ENCODE peak calls at places on chromosomes 2 and 18, in nine cellular contexts. B is MM.1S, F is GM23248, Z is hepatocyte, O is HCT116, T is GM23338, A is OCI-LY7, C is PC-3, G is SK-N-SH. X is an unnamed sample.

GRCh38 chr2:57941826-57942225 is 104.8 kb upstream of the VRK2 start:
- DNase-seq in B (no peak), F (no peak), Z (no peak), O (no peak), T (no peak), A (no peak), C (no peak), G (no peak), X (no peak)

GRCh38 chr2:42764096-42764495 is at the start of gene OXER1:
- DNase-seq in B (no peak), F (no peak), Z (no peak), O (no peak), T (no peak), A (no peak), C (no peak), G (peak), X (no peak)

GRCh38 chr18:11767935-11768334 is 78.9 kb downstream of the GNAL start:
- DNase-seq in B (no peak), F (peak), Z (no peak), O (no peak), T (no peak), A (no peak), C (peak), G (no peak), X (no peak)

GRCh38 chr2:112938904-112939303 is 27.9 kb downstream of the IL37 start:
- DNase-seq in B (no peak), F (peak), Z (no peak), O (peak), T (no peak), A (no peak), C (peak), G (no peak), X (no peak)

GRCh38 chr2:100786297-100786658 is 33.7 kb upstream of the NPAS2 start:
- DNase-seq in B (no peak), F (peak), Z (no peak), O (no peak), T (no peak), A (no peak), C (peak), G (no peak), X (no peak)

GRCh38 chr2:240919161-240919781 is 13.1 kb downstream of the CROCC2 start:
- DNase-seq in B (no peak), F (no peak), Z (no peak), O (no peak), T (no peak), A (no peak), C (no peak), G (peak), X (no peak)

GRCh38 chr2:158686166-158686792 is 108.8 kb upstream of the DAPL1 start:
- DNase-seq in B (no peak), F (peak), Z (no peak), O (no peak), T (no peak), A (no peak), C (no peak), G (peak), X (peak)

GRCh38 chr2:104412384-104412783 is 441.5 kb upstream of the POU3F3 start:
- DNase-seq in B (peak), F (peak), Z (peak), O (no peak), T (peak), A (peak), C (peak), G (peak), X (peak)

GRCh38 chr2:74845217-74845751 is 11.4 kb downstream of the HK2 start:
- DNase-seq in B (no peak), F (peak), Z (peak), O (peak), T (peak), A (no peak), C (peak), G (no peak), X (peak)

GRCh38 chr2:9724565-9724964 is 93.8 kb upstream of the YWHAQ start:
- DNase-seq in B (no peak), F (no peak), Z (no peak), O (no peak), T (no peak), A (no peak), C (no peak), G (no peak), X (no peak)

GRCh38 chr18:77207540-77207939 is 42.1 kb upstream of the GALR1 start:
- DNase-seq in B (peak), F (peak), Z (peak), O (peak), T (peak), A (peak), C (peak), G (peak), X (peak)

DNA sequence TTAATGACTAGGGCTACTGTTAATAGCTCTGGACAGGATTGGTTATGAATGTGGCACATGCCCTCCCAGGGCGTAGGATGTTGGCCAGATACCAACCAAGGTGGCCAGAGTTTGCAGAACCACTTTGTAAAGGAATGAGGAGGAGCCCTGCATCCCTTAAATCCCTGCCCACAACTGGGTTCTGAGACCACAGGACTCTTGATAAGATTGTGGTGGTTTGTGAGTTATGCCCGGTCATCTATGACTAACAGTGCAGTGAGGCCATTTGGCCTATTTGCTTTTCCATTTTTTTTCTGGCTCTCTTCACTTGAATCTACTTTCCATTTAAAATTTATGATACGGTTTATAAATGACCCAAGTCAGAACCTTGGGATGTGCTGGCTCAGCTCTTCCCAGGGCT is 294.5 kb downstream of the PRKCE start:
- DNase-seq in B (no peak), F (peak), Z (no peak), O (peak), T (no peak), A (no peak), C (peak), G (no peak), X (no peak)
- TF ChIP-seq EZH2phosphoT487 in B (no peak), F (peak), Z (no peak), O (no peak), T (no peak), A (no peak), C (no peak), G (no peak), X (no peak)

GRCh38 chr2:191114403-191114886 is 36.3 kb downstream of the STAT4 start:
- DNase-seq in B (peak), F (peak), Z (no peak), O (no peak), T (no peak), A (no peak), C (no peak), G (no peak), X (no peak)
- TF ChIP-seq EZH2phosphoT487 in B (no peak), F (no peak), Z (no peak), O (no peak), T (no peak), A (no peak), C (no peak), G (no peak), X (no peak)

GRCh38 chr2:39304729-39305128 is 61.0 kb upstream of the CDKL4 start:
- DNase-seq in B (no peak), F (no peak), Z (no peak), O (no peak), T (no peak), A (no peak), C (no peak), G (no peak), X (no peak)

GRCh38 chr2:39306626-39307025 is 62.9 kb upstream of the CDKL4 start:
- DNase-seq in B (no peak), F (no peak), Z (no peak), O (no peak), T (no peak), A (no peak), C (no peak), G (peak), X (peak)

GRCh38 chr2:39311469-39311868 is 67.7 kb upstream of the CDKL4 start:
- DNase-seq in B (no peak), F (no peak), Z (no peak), O (no peak), T (no peak), A (no peak), C (no peak), G (no peak), X (no peak)

GRCh38 chr2:39304200-39304599 is 60.4 kb upstream of the CDKL4 start:
- DNase-seq in B (no peak), F (peak), Z (no peak), O (no peak), T (no peak), A (no peak), C (no peak), G (no peak), X (no peak)

GRCh38 chr2:39308778-39309177 is 65.0 kb upstream of the CDKL4 start:
- DNase-seq in B (no peak), F (no peak), Z (no peak), O (no peak), T (no peak), A (no peak), C (no peak), G (no peak), X (no peak)
- TF ChIP-seq EZH2phosphoT487 in B (no peak), F (no peak), Z (no peak), O (no peak), T (no peak), A (no peak), C (no peak), G (no peak), X (no peak)

GRCh38 chr2:97858442-97858841 is 137.3 kb downstream of the TMEM131 start:
- DNase-seq in B (no peak), F (no peak), Z (no peak), O (no peak), T (peak), A (no peak), C (no peak), G (no peak), X (peak)
- TF ChIP-seq EZH2phosphoT487 in B (no peak), F (no peak), Z (no peak), O (no peak), T (no peak), A (no peak), C (no peak), G (no peak), X (no peak)

DNA sequence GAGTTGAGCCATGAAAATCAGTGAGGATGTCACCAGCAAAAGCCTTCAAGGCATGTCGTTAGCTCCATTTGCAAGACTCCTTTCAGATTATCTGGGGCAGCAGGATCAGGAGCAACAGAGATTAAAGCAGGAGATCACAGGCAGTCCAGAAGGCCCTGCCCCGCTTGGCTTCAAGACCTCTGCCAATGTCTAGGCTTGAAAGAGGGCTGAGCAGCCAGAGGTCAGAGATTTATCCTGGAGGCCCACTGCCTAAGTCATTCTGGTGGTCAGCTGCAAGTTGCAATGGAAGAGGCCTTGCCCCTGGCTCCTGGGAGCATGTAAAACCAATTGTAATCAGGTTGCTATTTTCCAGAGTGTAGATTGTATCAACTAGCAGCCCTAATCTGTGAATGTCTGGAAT is 416.5 kb downstream of the BCL11A start:
- DNase-seq in B (no peak), F (no peak), Z (no peak), O (no peak), T (no peak), A (no peak), C (no peak), G (no peak), X (no peak)
- TF ChIP-seq EZH2phosphoT487 in B (no peak), F (no peak), Z (no peak), O (no peak), T (no peak), A (no peak), C (no peak), G (no peak), X (no peak)

GRCh38 chr2:239178484-239178883 is 222.3 kb downstream of the HDAC4 start:
- DNase-seq in B (no peak), F (no peak), Z (no peak), O (no peak), T (no peak), A (no peak), C (no peak), G (no peak), X (no peak)

GRCh38 chr2:239180526-239181073 is 220.2 kb downstream of the HDAC4 start:
- DNase-seq in B (no peak), F (no peak), Z (no peak), O (no peak), T (no peak), A (no peak), C (no peak), G (no peak), X (no peak)

GRCh38 chr2:239178954-239179353 is 221.9 kb downstream of the HDAC4 start:
- DNase-seq in B (no peak), F (no peak), Z (no peak), O (no peak), T (no peak), A (no peak), C (no peak), G (no peak), X (no peak)

GRCh38 chr2:239181074-239181581 is 219.7 kb downstream of the HDAC4 start:
- DNase-seq in B (no peak), F (no peak), Z (no peak), O (no peak), T (no peak), A (no peak), C (no peak), G (no peak), X (no peak)

DNA sequence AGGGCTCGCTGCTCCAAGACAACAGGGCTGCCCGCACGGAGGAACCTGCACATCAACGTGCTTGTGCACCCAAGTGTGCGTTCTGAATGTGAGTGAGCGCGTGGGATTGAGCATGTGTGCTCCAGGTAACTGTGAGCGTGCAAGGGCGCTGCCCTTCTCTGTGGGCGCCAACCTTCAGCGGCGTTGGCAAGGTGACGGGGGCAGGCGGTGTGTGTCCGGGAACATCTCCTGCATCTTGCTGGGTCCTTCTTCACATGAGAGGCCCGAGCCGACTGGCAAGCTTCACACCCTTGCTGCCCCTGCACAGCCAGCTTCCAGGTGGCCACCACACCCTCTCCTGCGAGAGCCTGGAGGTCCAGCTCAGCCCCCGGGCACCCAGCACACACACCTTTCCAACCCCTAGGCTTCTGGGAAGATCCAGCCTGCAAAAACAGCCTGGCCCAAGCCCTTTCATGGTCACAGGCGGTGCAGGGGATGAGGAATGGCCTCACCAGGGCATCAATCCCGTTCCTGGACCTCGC is 220.9 kb downstream of the HDAC4 start:
- DNase-seq in B (no peak), F (no peak), Z (no peak), O (no peak), T (no peak), A (no peak), C (no peak), G (no peak), X (no peak)
- TF ChIP-seq EZH2phosphoT487 in B (no peak), F (no peak), Z (no peak), O (no peak), T (no peak), A (no peak), C (no peak), G (no peak), X (no peak)

DNA sequence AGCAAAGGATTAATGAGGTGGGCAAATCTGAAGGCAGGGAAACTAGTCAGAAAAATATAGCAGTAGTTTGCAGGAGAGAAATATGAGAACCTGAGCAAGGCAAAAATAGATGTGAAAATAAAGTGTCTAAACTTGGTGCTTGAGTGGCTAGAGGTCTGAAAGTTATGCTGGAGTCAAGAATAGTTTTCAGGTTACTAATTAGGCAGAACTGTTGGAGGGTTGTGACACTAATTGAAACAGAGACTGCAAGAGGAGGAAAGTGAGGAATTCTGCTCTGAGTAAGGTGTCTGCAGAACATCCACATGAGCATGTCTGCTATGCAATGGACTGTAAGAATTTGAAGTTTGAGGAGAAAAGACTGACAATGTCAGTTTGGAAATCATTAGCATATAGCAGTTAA is 444.0 kb upstream of the LRRTM1 start:
- DNase-seq in B (peak), F (no peak), Z (no peak), O (no peak), T (no peak), A (peak), C (no peak), G (no peak), X (no peak)
- TF ChIP-seq EZH2phosphoT487 in B (no peak), F (no peak), Z (no peak), O (no peak), T (no peak), A (no peak), C (no peak), G (no peak), X (no peak)

GRCh38 chr2:33013684-33014110 is 66.9 kb downstream of the LTBP1 start:
- DNase-seq in B (no peak), F (peak), Z (no peak), O (no peak), T (no peak), A (no peak), C (peak), G (no peak), X (no peak)
- TF ChIP-seq EZH2phosphoT487 in B (no peak), F (no peak), Z (no peak), O (no peak), T (no peak), A (no peak), C (no peak), G (no peak), X (no peak)

DNA sequence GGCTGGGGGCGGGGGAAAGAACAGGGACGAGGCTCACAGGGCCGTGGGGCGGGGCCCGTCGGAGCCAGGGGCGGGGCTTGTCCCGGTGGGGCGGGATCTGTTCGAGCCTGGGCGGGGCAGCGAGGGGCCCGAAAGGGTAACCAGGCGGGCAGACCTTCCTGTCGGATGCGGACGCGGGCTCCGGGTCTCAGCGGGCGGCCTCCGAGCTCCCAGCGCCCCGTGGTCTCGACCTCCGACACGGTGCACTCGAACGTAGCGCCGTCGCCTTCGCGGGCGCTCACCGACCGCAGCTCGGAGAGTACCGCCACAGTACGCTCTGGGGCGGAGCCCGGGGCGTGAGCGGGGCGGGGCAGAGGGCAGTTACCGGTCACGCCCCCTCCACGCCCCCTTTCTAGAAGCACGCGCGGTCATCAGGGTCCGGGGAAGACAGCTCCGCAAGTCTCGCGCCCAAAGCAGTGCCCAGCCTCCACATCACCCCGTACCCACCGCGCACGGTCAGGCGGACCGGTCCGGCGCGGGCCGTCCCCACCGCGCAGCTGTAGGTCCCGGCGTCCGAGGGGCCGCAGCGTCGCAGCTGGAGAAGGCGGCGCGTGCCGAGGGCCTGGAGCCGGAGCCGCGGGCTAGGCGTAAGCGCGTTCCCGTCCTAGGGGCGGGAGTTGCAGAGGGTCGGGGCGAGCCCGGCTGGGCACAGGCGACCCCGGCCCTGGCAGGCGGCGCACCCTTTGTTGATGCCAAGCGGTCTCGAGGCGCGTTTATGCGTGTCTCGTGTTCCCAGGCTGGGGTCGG is 8.7 kb downstream of the TMEM198 start:
- DNase-seq in B (peak), F (peak), Z (peak), O (peak), T (peak), A (peak), C (peak), G (peak), X (peak)
- TF ChIP-seq EZH2phosphoT487 in B (no peak), F (no peak), Z (no peak), O (no peak), T (no peak), A (no peak), C (no peak), G (no peak), X (peak)